ENCODE peak calls at places on chromosomes 5 and 9, in eight cellular contexts. N is T1000; F is foreskin fibroblast; C is body of pancreas; K is hypothalamus; A is activated effector memory CD4-positive, alpha-beta T cell treated with anti-CD3 and anti-CD28 coated beads, Interleukin-2, amount 50 U/mL, for 16 hours; J is left ventricle myocardium inferior; Z is nucleus accumbens. T is an unnamed sample.

GRCh38 chr9:119366909-119367690 is 2.1 kb downstream of the BRINP1 start:
- DNase-seq in K (no peak), C (peak; percentile 13), A (no peak), N (no peak), F (no peak), J (no peak), Z (no peak), T (no peak)

GRCh38 chr9:134525841-134526797 is 115.5 kb upstream of the COL5A1 start:
- DNase-seq in F (peak; percentile 85), J (peak; percentile 74), C (no peak), N (no peak), A (peak; percentile 44), K (no peak), Z (no peak), T (no peak)

GRCh38 chr5:417301-417700 is 25.7 kb upstream of the EXOC3 start:
- DNase-seq in Z (no peak), K (no peak), A (peak; percentile 57), N (no peak), F (no peak), J (no peak), C (no peak), T (no peak)

GRCh38 chr5:86865396-86865795 is 247.7 kb downstream of the COX7C start:
- DNase-seq in J (no peak), A (no peak), K (no peak), C (no peak), N (no peak), F (no peak), Z (no peak), T (no peak)

GRCh38 chr9:90801507-90802289 is at the start of gene SYK:
- DNase-seq in A (no peak), F (no peak), C (peak; percentile 66), Z (no peak), K (no peak), J (peak; percentile 60), N (no peak), T (peak; percentile 13)

GRCh38 chr5:96037128-96037527 is 75.5 kb upstream of the ELL2 start:
- DNase-seq in K (no peak), Z (no peak), N (no peak), J (no peak), A (no peak), C (no peak), F (peak; percentile 61), T (no peak)

GRCh38 chr5:31664566-31664965 is 25.6 kb downstream of the PDZD2 start:
- DNase-seq in N (no peak), A (no peak), Z (no peak), C (no peak), J (no peak), F (peak; percentile 6), K (no peak), T (no peak)

GRCh38 chr5:103232393-103232999 is 26.1 kb upstream of the MACIR start:
- DNase-seq in Z (no peak), A (no peak), N (no peak), C (peak; percentile 25), K (no peak), J (no peak), F (peak; percentile 43), T (peak; percentile 12)

GRCh38 chr5:140108093-140109049 is 5.5 kb upstream of the PURA start:
- DNase-seq in F (peak; percentile 23), J (peak; percentile 20), C (peak; percentile 89), Z (no peak), K (no peak), A (peak; percentile 75), N (no peak), T (no peak)

GRCh38 chr5:54066433-54066832 is 243.9 kb downstream of the ARL15 start:
- DNase-seq in A (no peak), J (no peak), C (no peak), K (no peak), F (no peak), N (no peak), Z (no peak), T (no peak)

GRCh38 chr5:98581416-98581999 is 192.0 kb upstream of the RGMB start:
- DNase-seq in Z (no peak), J (no peak), F (peak; percentile 84), C (no peak), N (no peak), K (no peak), A (no peak), T (no peak)

GRCh38 chr5:109866051-109866450 is 176.3 kb downstream of the MAN2A1 start:
- DNase-seq in F (peak; percentile 51), K (no peak), A (no peak), N (no peak), Z (no peak), J (no peak), C (no peak), T (no peak)

GRCh38 chr9:88310310-88310980 is 77.8 kb upstream of the SPIN1 start:
- DNase-seq in A (no peak), Z (no peak), J (no peak), C (no peak), F (no peak), N (no peak), K (no peak), T (no peak)

GRCh38 chr5:96050273-96050880 is 88.7 kb upstream of the ELL2 start:
- DNase-seq in C (no peak), Z (no peak), F (no peak), N (no peak), A (no peak), K (no peak), J (no peak), T (no peak)

GRCh38 chr5:159965031-159965837 is 43.7 kb upstream of the TTC1 start:
- DNase-seq in A (no peak), C (peak; percentile 24), F (peak; percentile 87), K (peak; percentile 6), N (no peak), J (peak; percentile 50), Z (no peak), T (no peak)

GRCh38 chr5:143119301-143119769 is 284.2 kb downstream of the NR3C1 start:
- DNase-seq in K (no peak), F (peak; percentile 71), A (no peak), C (no peak), Z (no peak), J (no peak), N (no peak), T (no peak)

GRCh38 chr9:89408628-89409101 is 89.2 kb downstream of the SEMA4D start:
- DNase-seq in A (peak; percentile 89), K (peak; percentile 22), Z (no peak), J (no peak), N (no peak), C (no peak), F (no peak), T (no peak)

GRCh38 chr5:72852356-72852755 is 35.9 kb downstream of the TNPO1 start:
- DNase-seq in N (no peak), J (no peak), K (no peak), F (no peak), Z (no peak), C (no peak), A (no peak), T (no peak)

GRCh38 chr9:19030899-19031298 is 2.1 kb downstream of the SAXO1 start:
- DNase-seq in N (no peak), A (no peak), J (no peak), F (peak; percentile 46), K (no peak), Z (no peak), C (no peak), T (no peak)

GRCh38 chr5:125685771-125686170 is 737.4 kb upstream of the GRAMD2B start:
- DNase-seq in A (no peak), K (no peak), C (no peak), Z (no peak), J (no peak), N (no peak), F (peak; percentile 38), T (no peak)

GRCh38 chr9:16626577-16627130 is 243.8 kb downstream of the BNC2 start:
- DNase-seq in K (no peak), A (no peak), J (no peak), N (no peak), F (peak; percentile 86), C (no peak), Z (no peak), T (no peak)

GRCh38 chr5:169873642-169874041 is 106.7 kb downstream of the INSYN2B start:
- DNase-seq in J (peak; percentile 54), Z (no peak), A (no peak), N (no peak), F (peak; percentile 23), K (no peak), C (no peak), T (peak; percentile 55)

GRCh38 chr9:95756101-95756500 is 119.4 kb upstream of the ERCC6L2 start:
- DNase-seq in F (no peak), K (no peak), J (no peak), Z (no peak), C (no peak), N (no peak), A (no peak), T (no peak)

GRCh38 chr9:99023831-99024230 is 80.1 kb downstream of the COL15A1 start:
- DNase-seq in N (peak; percentile 14), K (no peak), Z (no peak), J (peak; percentile 54), C (no peak), A (no peak), F (peak; percentile 34), T (no peak)

GRCh38 chr5:1985781-1986180 is 103.1 kb upstream of the IRX4 start:
- DNase-seq in J (no peak), N (no peak), A (no peak), C (no peak), F (no peak), K (no peak), Z (no peak), T (no peak)

GRCh38 chr9:98778711-98779530 is 17.4 kb downstream of the ANKS6 start:
- DNase-seq in C (no peak), J (no peak), N (no peak), F (no peak), A (peak; percentile 38), Z (no peak), K (no peak), T (no peak)

GRCh38 chr9:116087751-116088194 is 65.8 kb upstream of the PAPPA start:
- DNase-seq in K (no peak), A (no peak), N (no peak), C (no peak), F (peak; percentile 74), J (no peak), Z (no peak), T (no peak)

GRCh38 chr5:90562331-90562730 is 3.7 kb downstream of the ADGRV1 start:
- DNase-seq in K (no peak), C (no peak), F (no peak), N (no peak), Z (no peak), A (no peak), J (no peak), T (no peak)

GRCh38 chr5:126965061-126965475 is 65.3 kb downstream of the MARCHF3 start:
- DNase-seq in F (peak; percentile 97), J (no peak), N (no peak), A (no peak), Z (no peak), K (no peak), C (no peak), T (no peak)

GRCh38 chr5:103224118-103224893 is 34.3 kb upstream of the MACIR start:
- DNase-seq in N (no peak), Z (no peak), A (no peak), F (peak; percentile 75), C (peak; percentile 31), K (no peak), J (no peak), T (peak; percentile 29)

GRCh38 chr5:138805096-138805495 is 51.9 kb downstream of the CTNNA1 start:
- DNase-seq in J (no peak), Z (no peak), F (no peak), K (no peak), C (no peak), A (no peak), N (no peak), T (no peak)

GRCh38 chr9:13445123-13445522 is 165.6 kb upstream of the MPDZ start:
- DNase-seq in J (no peak), N (no peak), K (no peak), F (no peak), C (no peak), Z (no peak), A (no peak), T (no peak)